ENCODE peak calls at places on chromosomes 7 and 10, in five cellular contexts. P is lower leg skin, G is tibial nerve, Y is cortex of kidney, A is HEK293T. H is an unnamed sample.

GRCh38 chr10:62613429-62613828 is 191.1 kb upstream of the ADO start:
- DNase-seq in P (no peak), G (no peak), Y (no peak), A (no peak), H (no peak)

GRCh38 chr7:117216436-117217069 is 106.3 kb downstream of the WNT2 start:
- DNase-seq in P (no peak), G (no peak), Y (no peak), A (peak), H (no peak)

GRCh38 chr7:8455426-8455825 is 22.0 kb downstream of the NXPH1 start:
- DNase-seq in P (no peak), G (no peak), Y (no peak), A (no peak), H (no peak)

GRCh38 chr7:32150589-32150988 is 80.4 kb upstream of the PDE1C start:
- DNase-seq in P (no peak), G (no peak), Y (no peak), A (no peak), H (no peak)

GRCh38 chr10:48551796-48552591 is 52.9 kb downstream of the ARHGAP22 start:
- DNase-seq in P (peak), G (no peak), Y (no peak), A (peak), H (no peak)

GRCh38 chr10:80486785-80487421 is 32.8 kb downstream of the TSPAN14 start:
- DNase-seq in P (peak), G (no peak), Y (no peak), A (no peak), H (no peak)

GRCh38 chr7:76300210-76300731 is 2.2 kb upstream of the HSPB1 start:
- DNase-seq in P (no peak), G (no peak), Y (no peak), A (no peak), H (no peak)

GRCh38 chr10:13382759-13383753 is 35.0 kb upstream of the SEPHS1 start:
- DNase-seq in P (no peak), G (no peak), Y (no peak), A (no peak), H (no peak)

GRCh38 chr7:66626236-66626957 is 2.3 kb upstream of the KCTD7 start:
- DNase-seq in P (no peak), G (no peak), Y (no peak), A (no peak), H (no peak)

GRCh38 chr10:71388736-71389310 is 7.9 kb upstream of the CDH23 start:
- DNase-seq in P (no peak), G (no peak), Y (no peak), A (no peak), H (no peak)

GRCh38 chr10:101826852-101827434 is 8.7 kb upstream of the OGA start:
- DNase-seq in P (no peak), G (no peak), Y (no peak), A (no peak), H (no peak)

GRCh38 chr10:86775056-86775858 is 18.8 kb downstream of the BMPR1A start:
- DNase-seq in P (no peak), G (no peak), Y (no peak), A (no peak), H (no peak)

GRCh38 chr7:157739056-157739455 is 402.3 kb downstream of the DNAJB6 start:
- DNase-seq in P (no peak), G (no peak), Y (no peak), A (no peak), H (no peak)

GRCh38 chr7:23356168-23356567 is 57.0 kb downstream of the MALSU1 start:
- DNase-seq in P (no peak), G (no peak), Y (no peak), A (no peak), H (no peak)

GRCh38 chr10:14072541-14072940 is 258.2 kb downstream of the FRMD4A start:
- DNase-seq in P (no peak), G (no peak), Y (no peak), A (no peak), H (no peak)

GRCh38 chr7:5597772-5598171 is 174.1 kb upstream of the TNRC18 start:
- DNase-seq in P (no peak), G (no peak), Y (no peak), A (no peak), H (no peak)

GRCh38 chr10:124301736-124302135 is 117.0 kb downstream of the OAT start:
- DNase-seq in P (peak), G (no peak), Y (no peak), A (no peak), H (no peak)

GRCh38 chr10:28922127-28922526 is 244.8 kb downstream of the BAMBI start:
- DNase-seq in P (no peak), G (no peak), Y (no peak), A (no peak), H (no peak)

GRCh38 chr7:96236198-96237039 is 85.5 kb downstream of the SLC25A13 start:
- DNase-seq in P (no peak), G (no peak), Y (no peak), A (peak), H (no peak)

GRCh38 chr7:8433477-8434289 is at the start of gene NXPH1:
- DNase-seq in P (no peak), G (no peak), Y (no peak), A (peak), H (no peak)

GRCh38 chr7:152126741-152127140 is 101.3 kb downstream of the GALNT11 start:
- DNase-seq in P (peak), G (no peak), Y (no peak), A (no peak), H (no peak)

GRCh38 chr10:96417432-96417831 is 58.6 kb upstream of the OPALIN start:
- DNase-seq in P (no peak), G (no peak), Y (no peak), A (no peak), H (no peak)

GRCh38 chr10:4011136-4011812 is 226.3 kb upstream of the KLF6 start:
- DNase-seq in P (no peak), G (no peak), Y (no peak), A (no peak), H (no peak)

GRCh38 chr7:116525298-116525912 is 569 bp downstream of the CAV1 start:
- DNase-seq in P (peak), G (peak), Y (no peak), A (peak), H (peak)

GRCh38 chr7:126574838-126575250 is 677.9 kb downstream of the GRM8 start:
- DNase-seq in P (no peak), G (no peak), Y (no peak), A (no peak), H (no peak)

GRCh38 chr7:27883726-27884125 is 143.8 kb downstream of the TAX1BP1 start:
- DNase-seq in P (no peak), G (no peak), Y (no peak), A (no peak), H (no peak)

GRCh38 chr10:110664483-110665420 is 20.6 kb downstream of the RBM20 start:
- DNase-seq in P (no peak), G (no peak), Y (no peak), A (no peak), H (no peak)

GRCh38 chr10:6542999-6543430 is 37.1 kb downstream of the PRKCQ start:
- DNase-seq in P (no peak), G (no peak), Y (no peak), A (no peak), H (no peak)

GRCh38 chr7:20737840-20738448 is 48.7 kb downstream of the SP8 start:
- DNase-seq in P (no peak), G (no peak), Y (no peak), A (no peak), H (no peak)

GRCh38 chr7:101518348-101518747 is 110.7 kb downstream of the MYL10 start:
- DNase-seq in P (no peak), G (no peak), Y (no peak), A (no peak), H (no peak)

GRCh38 chr10:58820862-58821559 is 308.3 kb downstream of the BICC1 start:
- DNase-seq in P (no peak), G (no peak), Y (no peak), A (no peak), H (no peak)